ENCODE peak calls at places on chromosomes 7 and 10, in four cellular contexts. Z is GM12878, F is HepG2, M is H1. C is an unnamed sample.

GRCh38 chr7:41465571-41465970 is 237.3 kb downstream of the INHBA start:
- DNase-seq in F (no peak), M (no peak), Z (no peak), C (no peak)

GRCh38 chr7:140239653-140239935 is 62.8 kb upstream of the KDM7A start:
- DNase-seq in F (no peak), M (no peak), Z (no peak), C (no peak)

GRCh38 chr7:107842213-107842612 is 39.2 kb upstream of the SLC26A3 start:
- DNase-seq in F (no peak), M (no peak), Z (no peak), C (no peak)

GRCh38 chr7:24825931-24826661 is 68.8 kb upstream of the GSDME start:
- DNase-seq in F (peak), M (no peak), Z (no peak), C (peak)

GRCh38 chr10:31034041-31034918 is 2.6 kb upstream of the ZNF438 start:
- DNase-seq in Z (no peak), M (no peak), F (no peak), C (no peak)

GRCh38 chr10:5963591-5963990 is 13.8 kb downstream of the IL15RA start:
- DNase-seq in Z (no peak), F (no peak), M (no peak), C (no peak)

GRCh38 chr10:120702032-120702431 is 149.1 kb upstream of the WDR11 start:
- DNase-seq in Z (no peak), M (no peak), F (no peak), C (no peak)

GRCh38 chr10:51369903-51370302 is 295.6 kb downstream of the PRKG1 start:
- DNase-seq in M (no peak), F (no peak), Z (no peak), C (no peak)

GRCh38 chr10:43045631-43046287 is 31.1 kb upstream of the RET start:
- DNase-seq in F (no peak), Z (no peak), M (no peak), C (no peak)

GRCh38 chr10:70315815-70316214 is 32.0 kb upstream of the NPFFR1 start:
- DNase-seq in Z (no peak), F (no peak), M (no peak), C (no peak)

GRCh38 chr10:70315276-70315675 is 31.5 kb upstream of the NPFFR1 start:
- DNase-seq in M (no peak), F (no peak), Z (no peak), C (no peak)

GRCh38 chr10:70319183-70319582 is 35.4 kb upstream of the NPFFR1 start:
- DNase-seq in Z (no peak), M (no peak), F (no peak), C (no peak)

GRCh38 chr10:70317943-70318318 is 34.1 kb upstream of the NPFFR1 start:
- DNase-seq in Z (no peak), F (no peak), M (no peak), C (no peak)

DNA sequence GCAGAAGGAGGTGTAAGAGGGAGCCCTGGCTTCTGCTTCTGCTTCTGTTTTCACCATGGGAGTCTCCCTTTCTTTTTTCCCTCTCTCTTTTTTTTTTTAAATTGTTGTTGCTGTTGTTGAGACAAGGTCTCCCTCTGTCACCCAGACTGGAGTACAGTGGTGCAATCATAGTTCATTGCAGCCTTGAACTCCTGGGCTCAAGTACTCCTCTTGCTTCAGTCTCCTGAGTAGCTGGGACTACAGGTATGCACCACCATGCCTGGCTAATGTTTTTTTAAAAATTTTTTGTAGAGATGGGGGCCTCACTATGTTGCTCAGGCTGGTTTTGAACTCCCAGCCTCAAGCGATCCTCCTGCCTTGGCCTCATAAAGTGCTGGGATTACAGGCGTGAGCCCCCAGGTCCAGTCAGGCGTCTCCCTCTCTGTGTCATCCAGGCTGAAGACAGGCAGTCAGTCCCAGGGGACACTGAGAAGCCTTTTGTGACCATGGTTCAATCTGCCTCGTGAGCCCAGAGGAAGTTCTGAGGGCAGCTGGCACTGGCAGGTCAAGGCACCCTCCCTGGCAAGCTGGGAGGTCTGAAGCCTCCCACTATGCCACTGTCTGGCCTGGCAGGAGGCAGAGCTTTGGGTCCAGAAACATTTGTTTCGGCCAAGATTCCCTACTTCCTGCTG is 33.6 kb upstream of the NPFFR1 start:
- DNase-seq in Z (no peak), F (peak), M (no peak), C (no peak)
- H3K9ac ChIP-seq in Z (no peak), F (no peak), M (no peak), C (no peak)

GRCh38 chr10:48523212-48523819 is 81.6 kb downstream of the ARHGAP22 start:
- DNase-seq in F (no peak), Z (no peak), M (no peak), C (no peak)

GRCh38 chr10:48522011-48522765 is 82.7 kb downstream of the ARHGAP22 start:
- DNase-seq in F (no peak), M (peak), Z (no peak), C (no peak)

GRCh38 chr10:48525956-48526355 is 78.9 kb downstream of the ARHGAP22 start:
- DNase-seq in F (no peak), M (peak), Z (no peak), C (no peak)

GRCh38 chr10:48525113-48525512 is 79.8 kb downstream of the ARHGAP22 start:
- DNase-seq in Z (no peak), M (peak), F (no peak), C (no peak)

DNA sequence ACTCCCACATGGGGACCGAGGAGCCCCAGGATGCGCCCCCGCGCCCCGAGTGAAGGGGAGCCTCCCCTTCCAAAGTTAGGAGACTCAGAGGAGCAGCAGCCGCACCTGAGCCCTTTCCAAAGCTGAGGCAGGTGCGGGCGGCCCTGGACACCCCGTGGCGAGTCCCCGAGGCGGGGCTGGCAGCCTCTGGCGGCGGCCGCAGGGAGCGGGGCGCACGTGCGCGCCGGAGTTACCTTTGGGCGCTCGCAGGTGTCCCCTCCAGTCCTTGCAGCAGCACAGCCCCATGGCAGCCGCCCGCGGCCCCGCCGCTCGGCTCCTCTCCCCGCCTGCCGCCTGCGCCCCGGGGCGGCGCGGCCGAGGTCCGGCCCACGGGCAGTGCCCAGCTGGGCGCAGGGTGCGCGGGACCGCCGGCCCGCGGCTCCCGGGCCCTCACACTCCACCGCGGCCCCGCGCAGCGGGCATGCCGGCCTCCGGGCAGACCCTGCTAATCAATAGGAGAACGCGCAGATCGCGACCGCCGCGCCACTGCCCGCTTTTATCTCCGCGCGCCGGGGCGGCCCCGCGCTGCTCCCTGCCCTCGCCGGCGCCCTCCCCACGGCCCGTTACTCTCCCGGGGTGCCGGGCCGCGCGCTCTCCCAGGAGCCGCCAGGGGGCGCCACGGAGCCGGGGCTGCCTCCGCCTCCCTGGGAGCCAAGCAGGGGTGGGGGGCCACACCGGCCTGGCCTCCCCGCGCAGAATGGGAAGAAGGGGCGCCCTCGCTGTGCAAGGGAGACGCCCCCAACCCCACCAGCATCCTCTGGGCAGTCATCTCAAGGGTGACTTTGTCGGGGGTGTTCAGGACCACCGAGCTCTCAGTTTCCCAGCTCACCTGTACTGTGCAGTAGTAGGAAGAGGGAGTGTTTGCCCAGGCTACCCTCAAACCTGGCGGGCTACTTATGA is 80.8 kb downstream of the ARHGAP22 start:
- DNase-seq in F (no peak), Z (no peak), M (peak), C (no peak)
- TF ChIP-seq SUZ12 in F (no peak), Z (no peak), M (no peak), C (no peak)

DNA sequence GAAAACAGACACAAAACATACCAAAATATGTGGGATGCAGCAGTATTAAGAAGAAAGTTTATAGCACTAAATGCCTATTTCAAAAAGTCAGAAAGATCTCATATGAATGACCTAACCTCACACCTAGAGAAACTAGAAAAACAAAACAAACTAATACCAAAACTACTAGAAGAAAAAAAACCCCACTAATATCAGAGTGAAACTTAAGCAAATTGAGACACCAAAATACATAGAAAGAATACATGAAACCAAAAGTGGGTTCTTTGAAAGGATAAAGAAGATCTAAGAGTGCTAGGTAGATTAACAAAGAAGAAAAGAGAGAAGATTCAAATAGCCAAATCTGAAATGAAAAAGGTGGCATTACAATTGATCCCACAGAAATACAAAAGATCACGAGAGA is 494.1 kb downstream of the SH2D4B start:
- DNase-seq in Z (peak), F (no peak), M (no peak), C (no peak)
- H3K9ac ChIP-seq in Z (no peak), F (no peak), M (no peak), C (no peak)

GRCh38 chr7:33220231-33220630 is 90.9 kb downstream of the BBS9 start:
- DNase-seq in F (peak), M (no peak), Z (no peak), C (no peak)

GRCh38 chr7:33221374-33221773 is 92.0 kb downstream of the BBS9 start:
- DNase-seq in Z (no peak), F (no peak), M (no peak), C (no peak)

GRCh38 chr7:33210958-33211357 is 81.6 kb downstream of the BBS9 start:
- DNase-seq in M (no peak), Z (no peak), F (no peak), C (no peak)

GRCh38 chr7:33212144-33212543 is 82.8 kb downstream of the BBS9 start:
- DNase-seq in M (no peak), F (no peak), Z (no peak), C (no peak)

GRCh38 chr7:33215992-33216391 is 86.6 kb downstream of the BBS9 start:
- DNase-seq in M (no peak), Z (no peak), F (peak), C (no peak)
- TF ChIP-seq SUZ12 in M (no peak), Z (no peak), F (no peak), C (no peak)

DNA sequence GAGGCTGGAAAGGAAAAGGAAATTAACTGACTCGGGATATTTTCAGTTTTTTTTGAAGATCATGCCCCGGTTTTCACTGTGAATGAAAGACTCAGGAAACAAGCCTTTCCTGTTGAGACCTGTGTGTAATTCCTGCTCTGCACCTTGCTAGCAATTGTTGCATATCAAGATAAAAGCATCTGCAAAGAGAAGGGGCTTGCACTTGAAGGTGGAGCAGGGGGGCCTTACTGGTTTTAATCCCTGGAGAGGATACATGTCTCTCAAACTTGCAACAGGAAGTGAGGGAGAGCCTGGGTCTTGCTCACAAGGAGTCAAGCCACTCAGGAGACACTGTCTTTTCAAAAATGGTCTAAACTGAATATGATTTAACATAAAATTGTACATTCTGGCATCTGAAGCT is 157.6 kb downstream of the FAM107B start:
- DNase-seq in F (no peak), Z (no peak), M (no peak), C (no peak)
- H3K9ac ChIP-seq in F (no peak), Z (no peak), M (no peak), C (no peak)

GRCh38 chr10:7700577-7701125 is 2.5 kb upstream of the ITIH2 start:
- DNase-seq in M (no peak), F (peak), Z (no peak), C (no peak)
- TF ChIP-seq SUZ12 in M (no peak), F (no peak), Z (no peak), C (no peak)

GRCh38 chr7:12569673-12570072 is 847 bp upstream of the SCIN start:
- DNase-seq in M (no peak), F (no peak), Z (no peak), C (no peak)

GRCh38 chr7:12570148-12570528 is 382 bp upstream of the SCIN start:
- DNase-seq in M (no peak), Z (no peak), F (no peak), C (no peak)

GRCh38 chr7:12571691-12572090 is 1.2 kb downstream of the SCIN start:
- DNase-seq in M (no peak), F (no peak), Z (no peak), C (no peak)

GRCh38 chr7:12572941-12573340 is 2.4 kb downstream of the SCIN start:
- DNase-seq in F (no peak), Z (no peak), M (no peak), C (no peak)

DNA sequence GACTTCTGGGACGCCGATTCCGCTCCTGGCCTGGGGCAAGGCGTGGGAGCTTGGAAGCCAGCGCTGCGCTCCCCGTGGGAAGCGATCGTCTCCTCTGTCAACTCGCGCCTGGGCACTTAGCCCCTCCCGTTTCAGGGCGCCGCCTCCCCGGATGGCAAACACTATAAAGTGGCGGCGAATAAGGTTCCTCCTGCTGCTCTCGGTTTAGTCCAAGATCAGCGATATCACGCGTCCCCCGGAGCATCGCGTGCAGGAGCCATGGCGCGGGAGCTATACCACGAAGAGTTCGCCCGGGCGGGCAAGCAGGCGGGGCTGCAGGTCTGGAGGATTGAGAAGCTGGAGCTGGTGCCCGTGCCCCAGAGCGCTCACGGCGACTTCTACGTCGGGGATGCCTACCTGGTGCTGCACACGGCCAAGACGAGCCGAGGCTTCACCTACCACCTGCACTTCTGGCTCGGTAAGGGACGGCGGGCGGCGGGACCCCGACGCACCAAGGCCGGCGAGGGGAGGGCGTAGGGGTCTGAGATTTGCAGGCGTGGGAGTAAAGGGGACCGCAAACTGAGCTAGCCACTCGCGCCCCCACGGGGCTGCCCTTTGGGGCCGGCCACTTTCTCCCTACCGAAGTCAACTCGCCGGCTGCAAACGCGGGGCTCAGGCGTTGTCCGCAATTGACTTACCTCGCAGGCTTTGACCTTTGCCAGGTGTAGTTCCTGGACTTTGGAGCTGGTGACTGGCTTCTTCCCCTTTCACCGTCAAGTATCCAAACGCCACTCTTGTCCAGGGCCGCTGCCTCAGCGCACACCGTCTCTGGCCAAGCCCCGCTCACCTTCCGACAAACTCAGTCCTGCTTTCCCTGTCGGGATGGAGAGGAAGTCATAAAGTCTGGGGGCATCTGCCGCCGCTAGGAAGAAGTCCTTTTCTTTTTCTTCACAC is at the start of gene SCIN:
- DNase-seq in M (peak), Z (no peak), F (no peak), C (peak)
- H3K9ac ChIP-seq in M (peak), Z (peak), F (no peak), C (peak)

DNA sequence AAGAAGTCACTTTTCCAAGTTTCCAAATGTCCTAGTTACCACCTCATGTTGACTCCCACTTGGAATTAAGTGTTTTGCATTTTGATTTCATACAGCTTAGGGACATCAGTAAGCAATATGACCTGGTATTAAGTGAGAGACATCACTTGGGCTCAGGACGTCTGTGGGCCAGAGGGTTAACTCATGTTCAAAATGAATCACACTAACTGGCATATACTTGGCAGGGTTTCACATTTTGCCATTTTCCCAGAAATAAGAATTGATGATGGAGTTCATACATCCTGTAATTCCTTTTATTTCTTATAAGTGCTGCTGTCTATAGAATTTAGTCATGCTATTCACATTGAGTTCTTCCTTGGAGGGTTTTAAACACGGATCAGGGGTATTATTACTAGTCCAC is 516.5 kb downstream of the PHTF2 start:
- DNase-seq in M (no peak), Z (no peak), F (no peak), C (no peak)
- TF ChIP-seq SUZ12 in M (no peak), Z (no peak), F (no peak), C (no peak)

GRCh38 chr10:80166581-80167470 is 34.3 kb downstream of the PLAC9 start:
- DNase-seq in M (no peak), F (no peak), Z (no peak), C (no peak)
- H3K9ac ChIP-seq in M (no peak), F (no peak), Z (no peak), C (no peak)

GRCh38 chr10:33334839-33335549 is 527 bp upstream of the NRP1 start:
- DNase-seq in Z (no peak), M (peak), F (peak), C (peak)
- TF ChIP-seq SUZ12 in Z (no peak), M (peak), F (no peak), C (no peak)